ENCODE peak calls at places on chromosomes 3 and 15, in five cellular contexts. One of them, this sample, is unnamed.

GRCh38 chr15:48695088-48695834 is 49.8 kb upstream of the FBN1 start:
- DNase-seq in activated CD4-positive, alpha-beta T cell treated with anti-CD3 and anti-CD28 coated beads, Interleukin-2, amount 10 ng/mL, durations not matched to agents 7 days and 5 days: no peak
- DNase-seq in stimulated activated CD4-positive, alpha-beta T cell treated with anti-CD3 and anti-CD28 coated beads, Interleukin-4, amount 100 ng/mL, for 24 hours: no peak
- DNase-seq in activated gamma-delta T cell treated with Interleukin-2 at 50 U/mL for 16 hours: no peak
- DNase-seq in HEK293T: no peak
- DNase-seq in this sample: no peak

GRCh38 chr3:10354373-10355015 is 33.6 kb upstream of the SEC13 start:
- DNase-seq in activated gamma-delta T cell treated with Interleukin-2 at 50 U/mL for 16 hours: no peak
- DNase-seq in HEK293T: no peak
- DNase-seq in stimulated activated CD4-positive, alpha-beta T cell treated with anti-CD3 and anti-CD28 coated beads, Interleukin-4, amount 100 ng/mL, for 24 hours: no peak
- DNase-seq in activated CD4-positive, alpha-beta T cell treated with anti-CD3 and anti-CD28 coated beads, Interleukin-2, amount 10 ng/mL, durations not matched to agents 7 days and 5 days: no peak
- DNase-seq in this sample: no peak

GRCh38 chr3:46871222-46871621 is 6.3 kb upstream of the PTH1R start:
- DNase-seq in activated gamma-delta T cell treated with Interleukin-2 at 50 U/mL for 16 hours: no peak
- DNase-seq in HEK293T: no peak
- DNase-seq in activated CD4-positive, alpha-beta T cell treated with anti-CD3 and anti-CD28 coated beads, Interleukin-2, amount 10 ng/mL, durations not matched to agents 7 days and 5 days: no peak
- DNase-seq in stimulated activated CD4-positive, alpha-beta T cell treated with anti-CD3 and anti-CD28 coated beads, Interleukin-4, amount 100 ng/mL, for 24 hours: no peak
- DNase-seq in this sample: no peak

GRCh38 chr3:54206874-54207273 is 84.5 kb downstream of the CACNA2D3 start:
- DNase-seq in HEK293T: no peak
- DNase-seq in activated CD4-positive, alpha-beta T cell treated with anti-CD3 and anti-CD28 coated beads, Interleukin-2, amount 10 ng/mL, durations not matched to agents 7 days and 5 days: no peak
- DNase-seq in stimulated activated CD4-positive, alpha-beta T cell treated with anti-CD3 and anti-CD28 coated beads, Interleukin-4, amount 100 ng/mL, for 24 hours: no peak
- DNase-seq in activated gamma-delta T cell treated with Interleukin-2 at 50 U/mL for 16 hours: no peak
- DNase-seq in this sample: no peak

GRCh38 chr3:78878011-78878410 is 889.8 kb downstream of the ROBO1 start:
- DNase-seq in HEK293T: no peak
- DNase-seq in activated CD4-positive, alpha-beta T cell treated with anti-CD3 and anti-CD28 coated beads, Interleukin-2, amount 10 ng/mL, durations not matched to agents 7 days and 5 days: no peak
- DNase-seq in stimulated activated CD4-positive, alpha-beta T cell treated with anti-CD3 and anti-CD28 coated beads, Interleukin-4, amount 100 ng/mL, for 24 hours: no peak
- DNase-seq in activated gamma-delta T cell treated with Interleukin-2 at 50 U/mL for 16 hours: no peak
- DNase-seq in this sample: no peak

GRCh38 chr3:126661965-126662364 is 7.0 kb upstream of the TXNRD3 start:
- DNase-seq in stimulated activated CD4-positive, alpha-beta T cell treated with anti-CD3 and anti-CD28 coated beads, Interleukin-4, amount 100 ng/mL, for 24 hours: no peak
- DNase-seq in activated CD4-positive, alpha-beta T cell treated with anti-CD3 and anti-CD28 coated beads, Interleukin-2, amount 10 ng/mL, durations not matched to agents 7 days and 5 days: no peak
- DNase-seq in HEK293T: no peak
- DNase-seq in activated gamma-delta T cell treated with Interleukin-2 at 50 U/mL for 16 hours: no peak
- DNase-seq in this sample: no peak

GRCh38 chr3:3817870-3818269 is 18.6 kb downstream of the LRRN1 start:
- DNase-seq in activated gamma-delta T cell treated with Interleukin-2 at 50 U/mL for 16 hours: no peak
- DNase-seq in stimulated activated CD4-positive, alpha-beta T cell treated with anti-CD3 and anti-CD28 coated beads, Interleukin-4, amount 100 ng/mL, for 24 hours: no peak
- DNase-seq in HEK293T: no peak
- DNase-seq in activated CD4-positive, alpha-beta T cell treated with anti-CD3 and anti-CD28 coated beads, Interleukin-2, amount 10 ng/mL, durations not matched to agents 7 days and 5 days: no peak
- DNase-seq in this sample: no peak

GRCh38 chr3:118128886-118129285 is 905.8 kb downstream of the IGSF11 start:
- DNase-seq in HEK293T: no peak
- DNase-seq in stimulated activated CD4-positive, alpha-beta T cell treated with anti-CD3 and anti-CD28 coated beads, Interleukin-4, amount 100 ng/mL, for 24 hours: no peak
- DNase-seq in activated CD4-positive, alpha-beta T cell treated with anti-CD3 and anti-CD28 coated beads, Interleukin-2, amount 10 ng/mL, durations not matched to agents 7 days and 5 days: no peak
- DNase-seq in activated gamma-delta T cell treated with Interleukin-2 at 50 U/mL for 16 hours: no peak
- DNase-seq in this sample: no peak

GRCh38 chr15:75063338-75063737 is 39.9 kb downstream of the PPCDC start:
- DNase-seq in stimulated activated CD4-positive, alpha-beta T cell treated with anti-CD3 and anti-CD28 coated beads, Interleukin-4, amount 100 ng/mL, for 24 hours: no peak
- DNase-seq in activated gamma-delta T cell treated with Interleukin-2 at 50 U/mL for 16 hours: no peak
- DNase-seq in activated CD4-positive, alpha-beta T cell treated with anti-CD3 and anti-CD28 coated beads, Interleukin-2, amount 10 ng/mL, durations not matched to agents 7 days and 5 days: no peak
- DNase-seq in HEK293T: no peak
- DNase-seq in this sample: no peak

GRCh38 chr15:57122080-57122845 is 203.8 kb downstream of the TCF12 start:
- DNase-seq in HEK293T: no peak
- DNase-seq in stimulated activated CD4-positive, alpha-beta T cell treated with anti-CD3 and anti-CD28 coated beads, Interleukin-4, amount 100 ng/mL, for 24 hours: no peak
- DNase-seq in activated CD4-positive, alpha-beta T cell treated with anti-CD3 and anti-CD28 coated beads, Interleukin-2, amount 10 ng/mL, durations not matched to agents 7 days and 5 days: no peak
- DNase-seq in activated gamma-delta T cell treated with Interleukin-2 at 50 U/mL for 16 hours: no peak
- DNase-seq in this sample: no peak

GRCh38 chr3:170914212-170914611 is 5.8 kb upstream of the EIF5A2 start:
- DNase-seq in HEK293T: no peak
- DNase-seq in activated CD4-positive, alpha-beta T cell treated with anti-CD3 and anti-CD28 coated beads, Interleukin-2, amount 10 ng/mL, durations not matched to agents 7 days and 5 days: no peak
- DNase-seq in stimulated activated CD4-positive, alpha-beta T cell treated with anti-CD3 and anti-CD28 coated beads, Interleukin-4, amount 100 ng/mL, for 24 hours: no peak
- DNase-seq in activated gamma-delta T cell treated with Interleukin-2 at 50 U/mL for 16 hours: no peak
- DNase-seq in this sample: no peak

GRCh38 chr15:20349774-20350498 is 191.7 kb downstream of the GOLGA6L6 start:
- DNase-seq in activated CD4-positive, alpha-beta T cell treated with anti-CD3 and anti-CD28 coated beads, Interleukin-2, amount 10 ng/mL, durations not matched to agents 7 days and 5 days: peak
- DNase-seq in HEK293T: no peak
- DNase-seq in stimulated activated CD4-positive, alpha-beta T cell treated with anti-CD3 and anti-CD28 coated beads, Interleukin-4, amount 100 ng/mL, for 24 hours: no peak
- DNase-seq in activated gamma-delta T cell treated with Interleukin-2 at 50 U/mL for 16 hours: no peak
- DNase-seq in this sample: no peak

GRCh38 chr15:88835646-88836045 is 32.4 kb downstream of the ACAN start:
- DNase-seq in stimulated activated CD4-positive, alpha-beta T cell treated with anti-CD3 and anti-CD28 coated beads, Interleukin-4, amount 100 ng/mL, for 24 hours: no peak
- DNase-seq in activated CD4-positive, alpha-beta T cell treated with anti-CD3 and anti-CD28 coated beads, Interleukin-2, amount 10 ng/mL, durations not matched to agents 7 days and 5 days: no peak
- DNase-seq in HEK293T: no peak
- DNase-seq in activated gamma-delta T cell treated with Interleukin-2 at 50 U/mL for 16 hours: no peak
- DNase-seq in this sample: no peak

GRCh38 chr3:39531681-39532080 is 64.2 kb downstream of the MOBP start:
- DNase-seq in activated CD4-positive, alpha-beta T cell treated with anti-CD3 and anti-CD28 coated beads, Interleukin-2, amount 10 ng/mL, durations not matched to agents 7 days and 5 days: no peak
- DNase-seq in HEK293T: no peak
- DNase-seq in stimulated activated CD4-positive, alpha-beta T cell treated with anti-CD3 and anti-CD28 coated beads, Interleukin-4, amount 100 ng/mL, for 24 hours: no peak
- DNase-seq in activated gamma-delta T cell treated with Interleukin-2 at 50 U/mL for 16 hours: no peak
- DNase-seq in this sample: no peak

GRCh38 chr15:75531041-75531450 is 48.1 kb downstream of the PTPN9 start:
- DNase-seq in activated gamma-delta T cell treated with Interleukin-2 at 50 U/mL for 16 hours: no peak
- DNase-seq in activated CD4-positive, alpha-beta T cell treated with anti-CD3 and anti-CD28 coated beads, Interleukin-2, amount 10 ng/mL, durations not matched to agents 7 days and 5 days: no peak
- DNase-seq in HEK293T: no peak
- DNase-seq in stimulated activated CD4-positive, alpha-beta T cell treated with anti-CD3 and anti-CD28 coated beads, Interleukin-4, amount 100 ng/mL, for 24 hours: no peak
- DNase-seq in this sample: no peak

GRCh38 chr15:70701891-70702568 is 61.3 kb downstream of the UACA start:
- DNase-seq in HEK293T: peak
- DNase-seq in activated CD4-positive, alpha-beta T cell treated with anti-CD3 and anti-CD28 coated beads, Interleukin-2, amount 10 ng/mL, durations not matched to agents 7 days and 5 days: no peak
- DNase-seq in stimulated activated CD4-positive, alpha-beta T cell treated with anti-CD3 and anti-CD28 coated beads, Interleukin-4, amount 100 ng/mL, for 24 hours: no peak
- DNase-seq in activated gamma-delta T cell treated with Interleukin-2 at 50 U/mL for 16 hours: no peak
- DNase-seq in this sample: no peak

GRCh38 chr15:96102631-96103030 is 227.9 kb upstream of the NR2F2 start:
- DNase-seq in activated gamma-delta T cell treated with Interleukin-2 at 50 U/mL for 16 hours: no peak
- DNase-seq in HEK293T: no peak
- DNase-seq in stimulated activated CD4-positive, alpha-beta T cell treated with anti-CD3 and anti-CD28 coated beads, Interleukin-4, amount 100 ng/mL, for 24 hours: no peak
- DNase-seq in activated CD4-positive, alpha-beta T cell treated with anti-CD3 and anti-CD28 coated beads, Interleukin-2, amount 10 ng/mL, durations not matched to agents 7 days and 5 days: no peak
- DNase-seq in this sample: no peak

GRCh38 chr3:193389335-193389734 is 10.8 kb upstream of the ATP13A5 start:
- DNase-seq in HEK293T: no peak
- DNase-seq in stimulated activated CD4-positive, alpha-beta T cell treated with anti-CD3 and anti-CD28 coated beads, Interleukin-4, amount 100 ng/mL, for 24 hours: no peak
- DNase-seq in activated gamma-delta T cell treated with Interleukin-2 at 50 U/mL for 16 hours: no peak
- DNase-seq in activated CD4-positive, alpha-beta T cell treated with anti-CD3 and anti-CD28 coated beads, Interleukin-2, amount 10 ng/mL, durations not matched to agents 7 days and 5 days: no peak
- DNase-seq in this sample: no peak

GRCh38 chr3:184347321-184348056 is 10.1 kb downstream of the FAM131A start:
- DNase-seq in activated gamma-delta T cell treated with Interleukin-2 at 50 U/mL for 16 hours: no peak
- DNase-seq in stimulated activated CD4-positive, alpha-beta T cell treated with anti-CD3 and anti-CD28 coated beads, Interleukin-4, amount 100 ng/mL, for 24 hours: no peak
- DNase-seq in HEK293T: no peak
- DNase-seq in activated CD4-positive, alpha-beta T cell treated with anti-CD3 and anti-CD28 coated beads, Interleukin-2, amount 10 ng/mL, durations not matched to agents 7 days and 5 days: no peak
- DNase-seq in this sample: no peak

GRCh38 chr3:12918231-12918630 is 76.9 kb upstream of the RPL32 start:
- DNase-seq in HEK293T: no peak
- DNase-seq in activated gamma-delta T cell treated with Interleukin-2 at 50 U/mL for 16 hours: no peak
- DNase-seq in activated CD4-positive, alpha-beta T cell treated with anti-CD3 and anti-CD28 coated beads, Interleukin-2, amount 10 ng/mL, durations not matched to agents 7 days and 5 days: no peak
- DNase-seq in stimulated activated CD4-positive, alpha-beta T cell treated with anti-CD3 and anti-CD28 coated beads, Interleukin-4, amount 100 ng/mL, for 24 hours: no peak
- DNase-seq in this sample: no peak

GRCh38 chr15:41661078-41661528 is 898 bp downstream of the MGA start:
- DNase-seq in activated CD4-positive, alpha-beta T cell treated with anti-CD3 and anti-CD28 coated beads, Interleukin-2, amount 10 ng/mL, durations not matched to agents 7 days and 5 days: no peak
- DNase-seq in activated gamma-delta T cell treated with Interleukin-2 at 50 U/mL for 16 hours: no peak
- DNase-seq in stimulated activated CD4-positive, alpha-beta T cell treated with anti-CD3 and anti-CD28 coated beads, Interleukin-4, amount 100 ng/mL, for 24 hours: no peak
- DNase-seq in HEK293T: no peak
- DNase-seq in this sample: no peak

GRCh38 chr15:94793641-94794040 is 562.3 kb downstream of the MCTP2 start:
- DNase-seq in activated CD4-positive, alpha-beta T cell treated with anti-CD3 and anti-CD28 coated beads, Interleukin-2, amount 10 ng/mL, durations not matched to agents 7 days and 5 days: no peak
- DNase-seq in HEK293T: no peak
- DNase-seq in stimulated activated CD4-positive, alpha-beta T cell treated with anti-CD3 and anti-CD28 coated beads, Interleukin-4, amount 100 ng/mL, for 24 hours: no peak
- DNase-seq in activated gamma-delta T cell treated with Interleukin-2 at 50 U/mL for 16 hours: no peak
- DNase-seq in this sample: no peak

GRCh38 chr15:57345584-57345983 is 30.7 kb upstream of the CGNL1 start:
- DNase-seq in activated CD4-positive, alpha-beta T cell treated with anti-CD3 and anti-CD28 coated beads, Interleukin-2, amount 10 ng/mL, durations not matched to agents 7 days and 5 days: no peak
- DNase-seq in stimulated activated CD4-positive, alpha-beta T cell treated with anti-CD3 and anti-CD28 coated beads, Interleukin-4, amount 100 ng/mL, for 24 hours: no peak
- DNase-seq in activated gamma-delta T cell treated with Interleukin-2 at 50 U/mL for 16 hours: no peak
- DNase-seq in HEK293T: no peak
- DNase-seq in this sample: no peak

GRCh38 chr3:179071161-179071568 is 444 bp downstream of the ZMAT3 start:
- DNase-seq in activated gamma-delta T cell treated with Interleukin-2 at 50 U/mL for 16 hours: peak
- DNase-seq in stimulated activated CD4-positive, alpha-beta T cell treated with anti-CD3 and anti-CD28 coated beads, Interleukin-4, amount 100 ng/mL, for 24 hours: peak
- DNase-seq in activated CD4-positive, alpha-beta T cell treated with anti-CD3 and anti-CD28 coated beads, Interleukin-2, amount 10 ng/mL, durations not matched to agents 7 days and 5 days: peak
- DNase-seq in HEK293T: peak
- DNase-seq in this sample: peak

GRCh38 chr15:63551400-63551799 is 45.8 kb upstream of the FBXL22 start:
- DNase-seq in activated gamma-delta T cell treated with Interleukin-2 at 50 U/mL for 16 hours: no peak
- DNase-seq in HEK293T: no peak
- DNase-seq in activated CD4-positive, alpha-beta T cell treated with anti-CD3 and anti-CD28 coated beads, Interleukin-2, amount 10 ng/mL, durations not matched to agents 7 days and 5 days: no peak
- DNase-seq in stimulated activated CD4-positive, alpha-beta T cell treated with anti-CD3 and anti-CD28 coated beads, Interleukin-4, amount 100 ng/mL, for 24 hours: no peak
- DNase-seq in this sample: no peak

GRCh38 chr15:29452881-29453731 is 183.5 kb upstream of the NSMCE3 start:
- DNase-seq in activated CD4-positive, alpha-beta T cell treated with anti-CD3 and anti-CD28 coated beads, Interleukin-2, amount 10 ng/mL, durations not matched to agents 7 days and 5 days: no peak
- DNase-seq in activated gamma-delta T cell treated with Interleukin-2 at 50 U/mL for 16 hours: no peak
- DNase-seq in stimulated activated CD4-positive, alpha-beta T cell treated with anti-CD3 and anti-CD28 coated beads, Interleukin-4, amount 100 ng/mL, for 24 hours: no peak
- DNase-seq in HEK293T: no peak
- DNase-seq in this sample: no peak

GRCh38 chr3:72448375-72448823 is 399.8 kb downstream of the SHQ1 start:
- DNase-seq in activated CD4-positive, alpha-beta T cell treated with anti-CD3 and anti-CD28 coated beads, Interleukin-2, amount 10 ng/mL, durations not matched to agents 7 days and 5 days: no peak
- DNase-seq in stimulated activated CD4-positive, alpha-beta T cell treated with anti-CD3 and anti-CD28 coated beads, Interleukin-4, amount 100 ng/mL, for 24 hours: no peak
- DNase-seq in activated gamma-delta T cell treated with Interleukin-2 at 50 U/mL for 16 hours: no peak
- DNase-seq in HEK293T: no peak
- DNase-seq in this sample: no peak

GRCh38 chr15:90268415-90268814 is 2.9 kb downstream of the NGRN start:
- DNase-seq in activated gamma-delta T cell treated with Interleukin-2 at 50 U/mL for 16 hours: no peak
- DNase-seq in HEK293T: no peak
- DNase-seq in activated CD4-positive, alpha-beta T cell treated with anti-CD3 and anti-CD28 coated beads, Interleukin-2, amount 10 ng/mL, durations not matched to agents 7 days and 5 days: no peak
- DNase-seq in stimulated activated CD4-positive, alpha-beta T cell treated with anti-CD3 and anti-CD28 coated beads, Interleukin-4, amount 100 ng/mL, for 24 hours: no peak
- DNase-seq in this sample: no peak

GRCh38 chr3:151008699-151009098 is 36.2 kb upstream of the CLRN1 start:
- DNase-seq in HEK293T: peak
- DNase-seq in activated gamma-delta T cell treated with Interleukin-2 at 50 U/mL for 16 hours: no peak
- DNase-seq in stimulated activated CD4-positive, alpha-beta T cell treated with anti-CD3 and anti-CD28 coated beads, Interleukin-4, amount 100 ng/mL, for 24 hours: no peak
- DNase-seq in activated CD4-positive, alpha-beta T cell treated with anti-CD3 and anti-CD28 coated beads, Interleukin-2, amount 10 ng/mL, durations not matched to agents 7 days and 5 days: no peak
- DNase-seq in this sample: no peak

GRCh38 chr3:187742351-187743171 is 2.7 kb downstream of the BCL6 start:
- DNase-seq in stimulated activated CD4-positive, alpha-beta T cell treated with anti-CD3 and anti-CD28 coated beads, Interleukin-4, amount 100 ng/mL, for 24 hours: peak
- DNase-seq in activated gamma-delta T cell treated with Interleukin-2 at 50 U/mL for 16 hours: no peak
- DNase-seq in HEK293T: no peak
- DNase-seq in activated CD4-positive, alpha-beta T cell treated with anti-CD3 and anti-CD28 coated beads, Interleukin-2, amount 10 ng/mL, durations not matched to agents 7 days and 5 days: peak
- DNase-seq in this sample: no peak

GRCh38 chr3:175399156-175399840 is 540.2 kb downstream of the NAALADL2 start:
- DNase-seq in activated gamma-delta T cell treated with Interleukin-2 at 50 U/mL for 16 hours: no peak
- DNase-seq in HEK293T: no peak
- DNase-seq in activated CD4-positive, alpha-beta T cell treated with anti-CD3 and anti-CD28 coated beads, Interleukin-2, amount 10 ng/mL, durations not matched to agents 7 days and 5 days: no peak
- DNase-seq in stimulated activated CD4-positive, alpha-beta T cell treated with anti-CD3 and anti-CD28 coated beads, Interleukin-4, amount 100 ng/mL, for 24 hours: no peak
- DNase-seq in this sample: no peak

GRCh38 chr3:108334698-108335097 is 38.4 kb downstream of the HHLA2 start:
- DNase-seq in activated CD4-positive, alpha-beta T cell treated with anti-CD3 and anti-CD28 coated beads, Interleukin-2, amount 10 ng/mL, durations not matched to agents 7 days and 5 days: no peak
- DNase-seq in stimulated activated CD4-positive, alpha-beta T cell treated with anti-CD3 and anti-CD28 coated beads, Interleukin-4, amount 100 ng/mL, for 24 hours: no peak
- DNase-seq in activated gamma-delta T cell treated with Interleukin-2 at 50 U/mL for 16 hours: no peak
- DNase-seq in HEK293T: no peak
- DNase-seq in this sample: no peak

GRCh38 chr3:98901032-98901464 is 447 bp downstream of the DCBLD2 start:
- DNase-seq in activated gamma-delta T cell treated with Interleukin-2 at 50 U/mL for 16 hours: no peak
- DNase-seq in activated CD4-positive, alpha-beta T cell treated with anti-CD3 and anti-CD28 coated beads, Interleukin-2, amount 10 ng/mL, durations not matched to agents 7 days and 5 days: peak
- DNase-seq in stimulated activated CD4-positive, alpha-beta T cell treated with anti-CD3 and anti-CD28 coated beads, Interleukin-4, amount 100 ng/mL, for 24 hours: peak
- DNase-seq in HEK293T: peak
- DNase-seq in this sample: peak

This sample was measured in T-helper 2 cell treated with Interferon-gamma antibody and Interleukin-4, amounts not matched to agents 5 μg/mL and 100 μg/mL, for 36 hours.